ENCODE peak calls at places on chromosomes 4 and X, in seven cellular contexts. One of them, this sample, is unnamed.

GRCh38 chr4:101669832-101670188 is 120.7 kb upstream of the BANK1 start:
- DNase-seq in CD8-positive, alpha-beta T cell: no peak
- DNase-seq in tibial nerve: no peak
- DNase-seq in testis: no peak
- DNase-seq in adrenal gland: no peak
- DNase-seq in hepatocyte: no peak
- DNase-seq in cardiac muscle cell: no peak
- DNase-seq in this sample: no peak

GRCh38 chr4:47038263-47038662 is 6.9 kb downstream of the GABRB1 start:
- DNase-seq in CD8-positive, alpha-beta T cell: no peak
- DNase-seq in tibial nerve: no peak
- DNase-seq in testis: no peak
- DNase-seq in adrenal gland: no peak
- DNase-seq in hepatocyte: no peak
- DNase-seq in cardiac muscle cell: no peak
- DNase-seq in this sample: no peak

GRCh38 chrX:40147399-40148188 is 49.8 kb upstream of the BCOR start:
- DNase-seq in CD8-positive, alpha-beta T cell: no peak
- DNase-seq in tibial nerve: no peak
- DNase-seq in testis: peak; percentile 71
- DNase-seq in adrenal gland: peak; percentile 65
- DNase-seq in hepatocyte: peak; percentile 6
- DNase-seq in cardiac muscle cell: no peak
- DNase-seq in this sample: no peak

GRCh38 chr4:165138843-165139242 is 26.2 kb upstream of the TMEM192 start:
- DNase-seq in CD8-positive, alpha-beta T cell: no peak
- DNase-seq in tibial nerve: no peak
- DNase-seq in testis: no peak
- DNase-seq in adrenal gland: no peak
- DNase-seq in hepatocyte: no peak
- DNase-seq in cardiac muscle cell: no peak
- DNase-seq in this sample: no peak

GRCh38 chrX:130805906-130806305 is 97.1 kb downstream of the ENOX2 start:
- DNase-seq in CD8-positive, alpha-beta T cell: no peak
- DNase-seq in tibial nerve: no peak
- DNase-seq in testis: no peak
- DNase-seq in adrenal gland: no peak
- DNase-seq in hepatocyte: no peak
- DNase-seq in cardiac muscle cell: no peak
- DNase-seq in this sample: no peak

GRCh38 chrX:64188901-64189300 is 16.6 kb downstream of the AMER1 start:
- DNase-seq in CD8-positive, alpha-beta T cell: no peak
- DNase-seq in tibial nerve: no peak
- DNase-seq in testis: no peak
- DNase-seq in adrenal gland: no peak
- DNase-seq in hepatocyte: no peak
- DNase-seq in cardiac muscle cell: no peak
- DNase-seq in this sample: no peak

GRCh38 chrX:69031971-69032391 is 133.3 kb downstream of the PJA1 start:
- DNase-seq in CD8-positive, alpha-beta T cell: no peak
- DNase-seq in tibial nerve: no peak
- DNase-seq in testis: no peak
- DNase-seq in adrenal gland: no peak
- DNase-seq in hepatocyte: no peak
- DNase-seq in cardiac muscle cell: no peak
- DNase-seq in this sample: no peak

GRCh38 chr4:14864365-14864762 is 137.9 kb upstream of the CPEB2 start:
- DNase-seq in CD8-positive, alpha-beta T cell: no peak
- DNase-seq in tibial nerve: no peak
- DNase-seq in testis: no peak
- DNase-seq in adrenal gland: no peak
- DNase-seq in hepatocyte: no peak
- DNase-seq in cardiac muscle cell: peak; percentile 48
- DNase-seq in this sample: no peak

GRCh38 chr4:143375326-143376073 is 38.8 kb downstream of the GAB1 start:
- DNase-seq in CD8-positive, alpha-beta T cell: no peak
- DNase-seq in tibial nerve: no peak
- DNase-seq in testis: peak; percentile 37
- DNase-seq in adrenal gland: peak; percentile 50
- DNase-seq in hepatocyte: no peak
- DNase-seq in cardiac muscle cell: peak; percentile 35
- DNase-seq in this sample: peak; percentile 11

GRCh38 chrX:43750248-43750676 is 94.2 kb downstream of the MAOA start:
- DNase-seq in CD8-positive, alpha-beta T cell: peak; percentile 23
- DNase-seq in tibial nerve: peak; percentile 16
- DNase-seq in testis: peak; percentile 50
- DNase-seq in adrenal gland: peak; percentile 53
- DNase-seq in hepatocyte: peak; percentile 77
- DNase-seq in cardiac muscle cell: peak; percentile 76
- DNase-seq in this sample: peak; percentile 62

GRCh38 chr4:153499005-153499404 is 32.8 kb downstream of the TMEM131L start:
- DNase-seq in CD8-positive, alpha-beta T cell: no peak
- DNase-seq in tibial nerve: no peak
- DNase-seq in testis: no peak
- DNase-seq in adrenal gland: no peak
- DNase-seq in hepatocyte: no peak
- DNase-seq in cardiac muscle cell: no peak
- DNase-seq in this sample: no peak

GRCh38 chr4:121072080-121072835 is at the start of gene NDNF:
- DNase-seq in CD8-positive, alpha-beta T cell: no peak
- DNase-seq in tibial nerve: peak; percentile 14
- DNase-seq in testis: peak; percentile 43
- DNase-seq in adrenal gland: peak; percentile 37
- DNase-seq in hepatocyte: peak; percentile 74
- DNase-seq in cardiac muscle cell: peak; percentile 79
- DNase-seq in this sample: peak; percentile 74

GRCh38 chrX:20595928-20596550 is 329.3 kb upstream of the RPS6KA3 start:
- DNase-seq in CD8-positive, alpha-beta T cell: no peak
- DNase-seq in tibial nerve: no peak
- DNase-seq in testis: no peak
- DNase-seq in adrenal gland: no peak
- DNase-seq in hepatocyte: peak; percentile 13
- DNase-seq in cardiac muscle cell: no peak
- DNase-seq in this sample: no peak

DNA sequence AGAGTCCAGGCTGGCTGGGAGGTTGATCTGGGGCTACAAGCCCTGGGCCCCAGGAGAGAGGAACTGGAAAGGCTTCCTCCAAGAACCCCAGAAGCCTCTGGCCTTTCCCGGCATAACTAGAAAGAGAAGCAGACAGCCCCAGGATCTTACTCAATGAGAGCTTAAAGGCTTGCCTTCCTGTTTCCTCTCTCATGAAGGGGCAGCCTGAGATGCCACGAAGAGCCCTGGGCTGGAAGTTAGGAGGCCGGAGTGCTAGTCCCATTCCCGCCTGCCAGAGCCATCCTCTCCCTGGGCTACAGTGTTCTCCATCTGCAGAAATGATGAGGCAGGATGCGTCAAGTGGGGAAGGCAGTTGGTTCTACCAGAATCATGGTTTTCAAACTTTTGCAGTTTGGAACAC is 20.1 kb upstream of the XPNPEP2 start:
- DNase-seq in CD8-positive, alpha-beta T cell: no peak
- DNase-seq in tibial nerve: no peak
- DNase-seq in testis: no peak
- DNase-seq in adrenal gland: peak; percentile 9
- DNase-seq in hepatocyte: no peak
- DNase-seq in cardiac muscle cell: no peak
- DNase-seq in this sample: no peak
- H3K27ac ChIP-seq in CD8-positive, alpha-beta T cell: no peak overlapping the region
- H3K27ac ChIP-seq in tibial nerve: no peak overlapping the region
- H3K27ac ChIP-seq in testis: no peak overlapping the region
- H3K27ac ChIP-seq in adrenal gland: no peak overlapping the region
- H3K27ac ChIP-seq in hepatocyte: no peak overlapping the region
- H3K27ac ChIP-seq in cardiac muscle cell: no peak overlapping the region
- H3K27ac ChIP-seq in this sample: no peak overlapping the region

DNA sequence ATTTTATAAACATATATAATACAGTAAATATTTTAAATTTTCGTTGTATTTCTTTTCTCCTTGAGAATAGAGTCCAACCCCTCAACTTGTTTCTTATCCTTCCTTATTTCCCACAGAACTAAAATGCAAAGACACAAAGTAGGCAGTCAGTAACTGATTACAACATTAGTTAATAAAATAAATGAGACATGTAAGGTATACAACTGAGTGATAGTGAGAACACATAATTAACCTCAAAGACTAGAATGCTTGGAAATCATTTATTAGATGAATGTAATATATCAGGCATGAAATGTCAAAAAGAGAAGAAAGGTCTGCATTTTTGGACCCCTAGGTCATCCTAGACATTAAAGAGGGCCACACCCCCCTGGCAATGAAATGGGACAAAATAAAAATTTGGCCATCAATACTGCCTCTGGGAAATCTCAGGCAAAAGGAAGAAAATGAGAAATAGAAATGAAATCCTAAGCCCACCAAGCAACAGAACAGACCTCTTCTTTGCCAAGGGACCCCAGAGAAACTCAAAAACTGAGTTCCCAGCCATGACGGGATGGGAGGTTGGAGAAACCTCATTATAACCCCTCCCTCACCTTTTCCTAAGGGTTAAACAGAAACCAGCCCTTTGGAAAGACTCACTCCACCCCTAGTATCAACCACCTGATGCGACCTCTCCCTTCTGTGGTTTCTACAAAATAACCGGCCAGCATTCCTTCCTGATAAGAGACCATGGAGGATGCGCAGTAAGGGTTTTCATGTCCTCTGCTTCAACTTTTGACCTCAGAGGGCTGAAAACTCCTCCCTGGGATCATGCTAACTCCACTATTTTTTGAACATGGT is 90.1 kb upstream of the EXOC1L start:
- DNase-seq in CD8-positive, alpha-beta T cell: no peak
- DNase-seq in tibial nerve: no peak
- DNase-seq in testis: peak; percentile 16
- DNase-seq in adrenal gland: no peak
- DNase-seq in hepatocyte: peak; percentile 41
- DNase-seq in cardiac muscle cell: no peak
- DNase-seq in this sample: peak; percentile 29
- H3K4me3 ChIP-seq in CD8-positive, alpha-beta T cell: no peak overlapping the region
- H3K4me3 ChIP-seq in tibial nerve: no peak overlapping the region
- H3K4me3 ChIP-seq in testis: no peak overlapping the region
- H3K4me3 ChIP-seq in adrenal gland: no peak overlapping the region
- H3K4me3 ChIP-seq in hepatocyte: no peak overlapping the region
- H3K4me3 ChIP-seq in cardiac muscle cell: no peak overlapping the region
- H3K4me3 ChIP-seq in this sample: no peak overlapping the region

GRCh38 chr4:22476011-22476410 is 39.9 kb downstream of the ADGRA3 start:
- DNase-seq in CD8-positive, alpha-beta T cell: no peak
- DNase-seq in tibial nerve: no peak
- DNase-seq in testis: no peak
- DNase-seq in adrenal gland: no peak
- DNase-seq in hepatocyte: no peak
- DNase-seq in cardiac muscle cell: no peak
- DNase-seq in this sample: no peak

GRCh38 chr4:22474636-22475310 is 41.1 kb downstream of the ADGRA3 start:
- DNase-seq in CD8-positive, alpha-beta T cell: no peak
- DNase-seq in tibial nerve: no peak
- DNase-seq in testis: no peak
- DNase-seq in adrenal gland: no peak
- DNase-seq in hepatocyte: no peak
- DNase-seq in cardiac muscle cell: no peak
- DNase-seq in this sample: no peak

GRCh38 chr4:22478426-22478825 is 37.4 kb downstream of the ADGRA3 start:
- DNase-seq in CD8-positive, alpha-beta T cell: no peak
- DNase-seq in tibial nerve: no peak
- DNase-seq in testis: no peak
- DNase-seq in adrenal gland: no peak
- DNase-seq in hepatocyte: no peak
- DNase-seq in cardiac muscle cell: no peak
- DNase-seq in this sample: no peak

GRCh38 chr4:22477136-22477793 is 38.6 kb downstream of the ADGRA3 start:
- DNase-seq in CD8-positive, alpha-beta T cell: no peak
- DNase-seq in tibial nerve: no peak
- DNase-seq in testis: no peak
- DNase-seq in adrenal gland: no peak
- DNase-seq in hepatocyte: no peak
- DNase-seq in cardiac muscle cell: no peak
- DNase-seq in this sample: no peak

DNA sequence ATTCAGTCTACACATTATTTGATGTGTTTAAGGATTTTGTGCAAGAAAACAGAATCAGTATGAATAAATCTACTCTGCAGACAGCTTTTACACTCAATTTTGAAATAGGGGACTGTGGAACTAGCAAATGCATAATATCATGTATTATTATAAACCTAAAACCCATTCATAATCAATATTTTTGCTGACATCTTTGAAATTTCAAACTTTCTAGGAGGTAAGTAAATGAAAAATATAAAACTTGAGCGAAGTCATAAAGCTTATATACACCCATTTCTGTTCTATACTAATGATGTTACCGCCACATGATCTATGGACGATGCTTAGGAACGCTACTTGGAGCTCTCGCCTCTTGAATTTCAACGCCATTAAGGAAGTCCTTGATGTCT is 38.1 kb downstream of the ADGRA3 start:
- DNase-seq in CD8-positive, alpha-beta T cell: no peak
- DNase-seq in tibial nerve: no peak
- DNase-seq in testis: no peak
- DNase-seq in adrenal gland: no peak
- DNase-seq in hepatocyte: no peak
- DNase-seq in cardiac muscle cell: no peak
- DNase-seq in this sample: no peak
- H3K27ac ChIP-seq in CD8-positive, alpha-beta T cell: no peak overlapping the region
- H3K27ac ChIP-seq in tibial nerve: no peak overlapping the region
- H3K27ac ChIP-seq in testis: no peak overlapping the region
- H3K27ac ChIP-seq in adrenal gland: no peak overlapping the region
- H3K27ac ChIP-seq in hepatocyte: peak overlapping the region; percentile 45
- H3K27ac ChIP-seq in cardiac muscle cell: no peak overlapping the region
- H3K27ac ChIP-seq in this sample: no peak overlapping the region

DNA sequence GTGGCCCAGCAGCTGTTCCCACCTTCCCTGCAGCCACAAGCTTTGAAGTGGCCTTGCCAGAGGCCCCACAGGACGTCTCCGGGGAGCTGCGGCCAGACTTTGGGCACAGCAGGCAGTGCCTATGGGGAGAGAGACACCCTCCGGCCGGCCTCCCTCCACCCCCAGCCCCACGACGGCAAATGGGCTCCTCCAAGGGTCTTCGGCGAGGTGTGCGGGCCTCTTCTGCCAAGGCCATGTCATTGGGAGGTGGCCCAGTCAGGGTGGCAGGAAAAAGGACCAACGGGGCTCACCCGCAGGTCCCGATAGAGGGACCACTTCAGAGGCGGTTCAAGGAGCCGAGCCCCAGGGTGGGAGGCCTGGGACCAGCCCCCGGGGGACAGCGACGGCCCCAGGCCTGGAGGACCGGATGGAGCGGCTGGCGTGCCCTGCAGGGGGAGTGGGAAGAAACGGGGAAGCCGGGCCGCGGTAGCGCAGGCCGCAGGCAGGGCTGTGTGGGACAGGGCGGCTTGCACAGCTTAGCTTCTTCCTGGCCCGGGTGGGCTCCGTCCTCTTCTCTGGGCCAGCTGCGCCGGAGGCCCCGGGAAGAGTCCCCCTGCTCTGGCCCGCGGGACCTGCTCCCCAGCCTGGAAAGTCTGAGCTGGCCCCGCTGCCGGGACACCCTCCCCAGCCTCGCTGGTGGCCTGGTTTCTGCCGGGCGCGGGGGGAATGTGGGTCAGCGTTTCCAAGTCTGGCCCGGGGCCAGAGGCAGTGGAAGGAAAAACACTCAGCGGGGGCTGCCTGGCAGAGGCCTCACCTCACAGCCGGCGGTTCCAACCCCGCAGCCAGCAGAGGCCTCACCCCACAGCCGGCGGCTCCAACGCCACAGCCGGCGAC is 21.9 kb upstream of the SPON2 start:
- DNase-seq in CD8-positive, alpha-beta T cell: no peak
- DNase-seq in tibial nerve: peak; percentile 12
- DNase-seq in testis: peak; percentile 52
- DNase-seq in adrenal gland: peak; percentile 68
- DNase-seq in hepatocyte: peak; percentile 36
- DNase-seq in cardiac muscle cell: no peak
- DNase-seq in this sample: peak; percentile 77
- H3K4me3 ChIP-seq in CD8-positive, alpha-beta T cell: no peak overlapping the region
- H3K4me3 ChIP-seq in tibial nerve: no peak overlapping the region
- H3K4me3 ChIP-seq in testis: peak overlapping the region; percentile 35
- H3K4me3 ChIP-seq in adrenal gland: no peak overlapping the region
- H3K4me3 ChIP-seq in hepatocyte: no peak overlapping the region
- H3K4me3 ChIP-seq in cardiac muscle cell: no peak overlapping the region
- H3K4me3 ChIP-seq in this sample: peak overlapping the region; percentile 51